ENCODE peak calls at places on chromosome 11, in four cellular contexts. I is stimulated activated CD8-positive, alpha-beta memory T cell treated with anti-CD3 and anti-CD28 coated beads, Interleukin-2, amount 100 ng/mL, for 1 hour; S is T-helper 1 cell; H is testis. A is an unnamed sample.

GRCh38 chr11:2932850-2933251 is 3.6 kb upstream of the PHLDA2 start:
- DNase-seq in I (no peak), H (no peak), S (no peak), A (no peak)

GRCh38 chr11:83310718-83311117 is 24.6 kb upstream of the CCDC90B start:
- DNase-seq in I (no peak), S (no peak), H (no peak), A (no peak)

GRCh38 chr11:110207089-110207488 is 89.3 kb downstream of the RDX start:
- DNase-seq in I (no peak), H (no peak), S (no peak), A (no peak)

GRCh38 chr11:103609117-103610066 is 427.0 kb upstream of the DDI1 start:
- DNase-seq in S (no peak), H (no peak), I (no peak), A (no peak)

GRCh38 chr11:111696556-111696955 is 69.6 kb downstream of the PPP2R1B start:
- DNase-seq in H (no peak), S (no peak), I (no peak), A (no peak)

GRCh38 chr11:18492888-18493287 is 33.9 kb downstream of the TSG101 start:
- DNase-seq in H (no peak), S (no peak), I (no peak), A (no peak)

GRCh38 chr11:36311926-36312592 is 16.0 kb downstream of the PRR5L start:
- DNase-seq in S (no peak), I (no peak), H (no peak), A (no peak)

GRCh38 chr11:45974806-45975205 is 52.4 kb downstream of the LARGE2 start:
- DNase-seq in I (no peak), H (no peak), S (no peak), A (no peak)

A was measured in activated naive CD4-positive, alpha-beta T cell.